ENCODE peak calls at places on chromosomes 5 and 9, in six cellular contexts. O is heart right ventricle; H is CD4-positive, alpha-beta T cell; N is mucosa of gallbladder; E is amniotic stem cell; R is A673. K is an unnamed sample.
A peak's percentile ranks its signal among the peaks of the same experiment; 100 is the strongest.

GRCh38 chr5:192970-193831 is 1.9 kb downstream of the LRRC14B start:
- DNase-seq in O (no peak), H (no peak), N (no peak), E (no peak), R (no peak), K (no peak)

GRCh38 chr5:52077941-52078825 is 694.9 kb downstream of the ISL1 start:
- DNase-seq in O (no peak), H (no peak), N (no peak), E (no peak), R (no peak), K (no peak)

GRCh38 chr5:6827815-6828214 is 114.6 kb downstream of the TENT4A start:
- DNase-seq in O (no peak), H (no peak), N (no peak), E (no peak), R (no peak), K (no peak)

GRCh38 chr9:34715639-34716215 is 5.8 kb upstream of the CCL21 start:
- DNase-seq in O (no peak), H (no peak), N (no peak), E (no peak), R (no peak), K (no peak)

GRCh38 chr5:169390265-169390664 is 89.3 kb upstream of the SLIT3 start:
- DNase-seq in O (no peak), H (no peak), N (no peak), E (no peak), R (no peak), K (no peak)

GRCh38 chr5:151348789-151349188 is 1.4 kb upstream of the SLC36A2 start:
- DNase-seq in O (no peak), H (no peak), N (no peak), E (no peak), R (no peak), K (no peak)

GRCh38 chr5:139911425-139912120 is 116.0 kb downstream of the PSD2 start:
- DNase-seq in O (no peak), H (no peak), N (no peak), E (no peak), R (no peak), K (no peak)

GRCh38 chr9:19372576-19372975 is 7.5 kb downstream of the RPS6 start:
- DNase-seq in O (no peak), H (no peak), N (no peak), E (no peak), R (no peak), K (no peak)

GRCh38 chr9:112844771-112845542 is 45.7 kb downstream of the SLC46A2 start:
- DNase-seq in O (peak; percentile 79), H (peak; percentile 61), N (peak; percentile 82), E (no peak), R (peak; percentile 87), K (peak; percentile 62)

GRCh38 chr9:101601904-101602765 is 7.4 kb upstream of the PPP3R2 start:
- DNase-seq in O (peak; percentile 16), H (no peak), N (peak; percentile 22), E (no peak), R (peak; percentile 77), K (peak; percentile 12)

GRCh38 chr5:87190687-87191086 is 77.0 kb upstream of the RASA1 start:
- DNase-seq in O (no peak), H (no peak), N (no peak), E (no peak), R (no peak), K (no peak)

GRCh38 chr9:87184956-87185642 is 237.8 kb upstream of the GAS1 start:
- DNase-seq in O (no peak), H (no peak), N (no peak), E (no peak), R (no peak), K (no peak)

GRCh38 chr5:95728494-95729114 is 2.5 kb upstream of the RHOBTB3 start:
- DNase-seq in O (no peak), H (no peak), N (no peak), E (no peak), R (no peak), K (no peak)

GRCh38 chr5:38835887-38836286 is 9.9 kb upstream of the OSMR start:
- DNase-seq in O (no peak), H (no peak), N (no peak), E (no peak), R (peak; percentile 73), K (no peak)

GRCh38 chr5:144035341-144035740 is 135.1 kb downstream of the YIPF5 start:
- DNase-seq in O (no peak), H (no peak), N (no peak), E (no peak), R (no peak), K (no peak)